ENCODE peak calls at places on chromosomes 7 and 10, in nine cellular contexts. One of them, this sample, is unnamed.

GRCh38 chr7:127214956-127215355 is 37.8 kb downstream of the GRM8 start:
- DNase-seq in GM18507: no peak
- DNase-seq in effector CD4-positive, alpha-beta T cell: no peak
- DNase-seq in upper lobe of right lung: no peak
- DNase-seq in M059J: no peak
- DNase-seq in stimulated activated CD4-positive, alpha-beta T cell treated with anti-CD3 and anti-CD28 coated beads, Interleukin-1b, Interleukin-23, amount 100 ng/mL, for 24 hours: no peak
- DNase-seq in GM20000: no peak
- DNase-seq in NCI-H510A treated with DMSO at 0.1 percent for 48 hours: no peak
- DNase-seq in A549: no peak
- DNase-seq in this sample: no peak

GRCh38 chr10:28560617-28561016 is 27.7 kb downstream of the WAC start:
- DNase-seq in GM18507: no peak
- DNase-seq in effector CD4-positive, alpha-beta T cell: no peak
- DNase-seq in upper lobe of right lung: no peak
- DNase-seq in M059J: no peak
- DNase-seq in stimulated activated CD4-positive, alpha-beta T cell treated with anti-CD3 and anti-CD28 coated beads, Interleukin-1b, Interleukin-23, amount 100 ng/mL, for 24 hours: no peak
- DNase-seq in GM20000: no peak
- DNase-seq in NCI-H510A treated with DMSO at 0.1 percent for 48 hours: no peak
- DNase-seq in A549: no peak
- DNase-seq in this sample: no peak

GRCh38 chr10:80259405-80259871 is 30.0 kb downstream of the MAT1A start:
- DNase-seq in GM18507: no peak
- DNase-seq in effector CD4-positive, alpha-beta T cell: no peak
- DNase-seq in upper lobe of right lung: no peak
- DNase-seq in M059J: peak; percentile 24
- DNase-seq in stimulated activated CD4-positive, alpha-beta T cell treated with anti-CD3 and anti-CD28 coated beads, Interleukin-1b, Interleukin-23, amount 100 ng/mL, for 24 hours: no peak
- DNase-seq in GM20000: no peak
- DNase-seq in NCI-H510A treated with DMSO at 0.1 percent for 48 hours: no peak
- DNase-seq in A549: no peak
- DNase-seq in this sample: no peak

GRCh38 chr10:124677871-124678565 is 66.2 kb downstream of the FAM53B start:
- DNase-seq in GM18507: no peak
- DNase-seq in effector CD4-positive, alpha-beta T cell: no peak
- DNase-seq in upper lobe of right lung: no peak
- DNase-seq in M059J: no peak
- DNase-seq in stimulated activated CD4-positive, alpha-beta T cell treated with anti-CD3 and anti-CD28 coated beads, Interleukin-1b, Interleukin-23, amount 100 ng/mL, for 24 hours: no peak
- DNase-seq in GM20000: no peak
- DNase-seq in NCI-H510A treated with DMSO at 0.1 percent for 48 hours: no peak
- DNase-seq in A549: no peak
- DNase-seq in this sample: no peak

GRCh38 chr10:77602231-77602912 is 35.2 kb downstream of the KCNMA1 start:
- DNase-seq in GM18507: no peak
- DNase-seq in effector CD4-positive, alpha-beta T cell: no peak
- DNase-seq in upper lobe of right lung: no peak
- DNase-seq in M059J: peak; percentile 71
- DNase-seq in stimulated activated CD4-positive, alpha-beta T cell treated with anti-CD3 and anti-CD28 coated beads, Interleukin-1b, Interleukin-23, amount 100 ng/mL, for 24 hours: no peak
- DNase-seq in GM20000: no peak
- DNase-seq in NCI-H510A treated with DMSO at 0.1 percent for 48 hours: no peak
- DNase-seq in A549: no peak
- DNase-seq in this sample: no peak

GRCh38 chr7:102934670-102935069 is 21.9 kb downstream of the LRRC17 start:
- DNase-seq in GM18507: no peak
- DNase-seq in effector CD4-positive, alpha-beta T cell: no peak
- DNase-seq in upper lobe of right lung: no peak
- DNase-seq in M059J: no peak
- DNase-seq in stimulated activated CD4-positive, alpha-beta T cell treated with anti-CD3 and anti-CD28 coated beads, Interleukin-1b, Interleukin-23, amount 100 ng/mL, for 24 hours: no peak
- DNase-seq in GM20000: no peak
- DNase-seq in NCI-H510A treated with DMSO at 0.1 percent for 48 hours: no peak
- DNase-seq in A549: no peak
- DNase-seq in this sample: no peak

GRCh38 chr10:71281646-71282322 is 37.3 kb upstream of the SLC29A3 start:
- DNase-seq in GM18507: no peak
- DNase-seq in effector CD4-positive, alpha-beta T cell: no peak
- DNase-seq in upper lobe of right lung: no peak
- DNase-seq in M059J: no peak
- DNase-seq in stimulated activated CD4-positive, alpha-beta T cell treated with anti-CD3 and anti-CD28 coated beads, Interleukin-1b, Interleukin-23, amount 100 ng/mL, for 24 hours: no peak
- DNase-seq in GM20000: no peak
- DNase-seq in NCI-H510A treated with DMSO at 0.1 percent for 48 hours: peak; percentile 27
- DNase-seq in A549: no peak
- DNase-seq in this sample: no peak

GRCh38 chr10:48820231-48820630 is 119.4 kb downstream of the LRRC18 start:
- DNase-seq in GM18507: no peak
- DNase-seq in effector CD4-positive, alpha-beta T cell: no peak
- DNase-seq in upper lobe of right lung: no peak
- DNase-seq in M059J: no peak
- DNase-seq in stimulated activated CD4-positive, alpha-beta T cell treated with anti-CD3 and anti-CD28 coated beads, Interleukin-1b, Interleukin-23, amount 100 ng/mL, for 24 hours: no peak
- DNase-seq in GM20000: no peak
- DNase-seq in NCI-H510A treated with DMSO at 0.1 percent for 48 hours: no peak
- DNase-seq in A549: no peak
- DNase-seq in this sample: no peak

GRCh38 chr7:7701513-7701912 is 16.9 kb downstream of the RPA3 start:
- DNase-seq in GM18507: no peak
- DNase-seq in effector CD4-positive, alpha-beta T cell: no peak
- DNase-seq in upper lobe of right lung: no peak
- DNase-seq in M059J: no peak
- DNase-seq in stimulated activated CD4-positive, alpha-beta T cell treated with anti-CD3 and anti-CD28 coated beads, Interleukin-1b, Interleukin-23, amount 100 ng/mL, for 24 hours: no peak
- DNase-seq in GM20000: no peak
- DNase-seq in NCI-H510A treated with DMSO at 0.1 percent for 48 hours: no peak
- DNase-seq in A549: no peak
- DNase-seq in this sample: no peak

GRCh38 chr10:64033710-64034109 is 512.5 kb downstream of the REEP3 start:
- DNase-seq in GM18507: no peak
- DNase-seq in effector CD4-positive, alpha-beta T cell: no peak
- DNase-seq in upper lobe of right lung: no peak
- DNase-seq in M059J: no peak
- DNase-seq in stimulated activated CD4-positive, alpha-beta T cell treated with anti-CD3 and anti-CD28 coated beads, Interleukin-1b, Interleukin-23, amount 100 ng/mL, for 24 hours: no peak
- DNase-seq in GM20000: no peak
- DNase-seq in NCI-H510A treated with DMSO at 0.1 percent for 48 hours: no peak
- DNase-seq in A549: no peak
- DNase-seq in this sample: no peak

GRCh38 chr10:58473966-58474365 is 38.7 kb upstream of the BICC1 start:
- DNase-seq in GM18507: no peak
- DNase-seq in effector CD4-positive, alpha-beta T cell: no peak
- DNase-seq in upper lobe of right lung: no peak
- DNase-seq in M059J: peak; percentile 72
- DNase-seq in stimulated activated CD4-positive, alpha-beta T cell treated with anti-CD3 and anti-CD28 coated beads, Interleukin-1b, Interleukin-23, amount 100 ng/mL, for 24 hours: no peak
- DNase-seq in GM20000: no peak
- DNase-seq in NCI-H510A treated with DMSO at 0.1 percent for 48 hours: no peak
- DNase-seq in A549: no peak
- DNase-seq in this sample: no peak

GRCh38 chr7:99102809-99103690 is 40.9 kb downstream of the SMURF1 start:
- DNase-seq in GM18507: no peak
- DNase-seq in effector CD4-positive, alpha-beta T cell: no peak
- DNase-seq in upper lobe of right lung: no peak
- DNase-seq in M059J: peak; percentile 64
- DNase-seq in stimulated activated CD4-positive, alpha-beta T cell treated with anti-CD3 and anti-CD28 coated beads, Interleukin-1b, Interleukin-23, amount 100 ng/mL, for 24 hours: peak; percentile 13
- DNase-seq in GM20000: no peak
- DNase-seq in NCI-H510A treated with DMSO at 0.1 percent for 48 hours: no peak
- DNase-seq in A549: peak; percentile 60
- DNase-seq in this sample: no peak

GRCh38 chr10:117462424-117462792 is 80.1 kb upstream of the EMX2 start:
- DNase-seq in GM18507: no peak
- DNase-seq in effector CD4-positive, alpha-beta T cell: no peak
- DNase-seq in upper lobe of right lung: no peak
- DNase-seq in M059J: peak; percentile 42
- DNase-seq in stimulated activated CD4-positive, alpha-beta T cell treated with anti-CD3 and anti-CD28 coated beads, Interleukin-1b, Interleukin-23, amount 100 ng/mL, for 24 hours: no peak
- DNase-seq in GM20000: no peak
- DNase-seq in NCI-H510A treated with DMSO at 0.1 percent for 48 hours: no peak
- DNase-seq in A549: peak; percentile 15
- DNase-seq in this sample: no peak

GRCh38 chr7:129169171-129169643 is 19.2 kb upstream of the SMO start:
- DNase-seq in GM18507: no peak
- DNase-seq in effector CD4-positive, alpha-beta T cell: peak; percentile 9
- DNase-seq in upper lobe of right lung: peak; percentile 64
- DNase-seq in M059J: peak; percentile 19
- DNase-seq in stimulated activated CD4-positive, alpha-beta T cell treated with anti-CD3 and anti-CD28 coated beads, Interleukin-1b, Interleukin-23, amount 100 ng/mL, for 24 hours: no peak
- DNase-seq in GM20000: peak; percentile 78
- DNase-seq in NCI-H510A treated with DMSO at 0.1 percent for 48 hours: no peak
- DNase-seq in A549: no peak
- DNase-seq in this sample: no peak

GRCh38 chr10:43198682-43199005 is 60.4 kb downstream of the CSGALNACT2 start:
- DNase-seq in GM18507: no peak
- DNase-seq in effector CD4-positive, alpha-beta T cell: no peak
- DNase-seq in upper lobe of right lung: peak; percentile 49
- DNase-seq in M059J: no peak
- DNase-seq in stimulated activated CD4-positive, alpha-beta T cell treated with anti-CD3 and anti-CD28 coated beads, Interleukin-1b, Interleukin-23, amount 100 ng/mL, for 24 hours: no peak
- DNase-seq in GM20000: peak; percentile 7
- DNase-seq in NCI-H510A treated with DMSO at 0.1 percent for 48 hours: no peak
- DNase-seq in A549: no peak
- DNase-seq in this sample: no peak

GRCh38 chr10:102621418-102622325 is 22.6 kb upstream of the TRIM8 start:
- DNase-seq in GM18507: no peak
- DNase-seq in effector CD4-positive, alpha-beta T cell: no peak
- DNase-seq in upper lobe of right lung: no peak
- DNase-seq in M059J: no peak
- DNase-seq in stimulated activated CD4-positive, alpha-beta T cell treated with anti-CD3 and anti-CD28 coated beads, Interleukin-1b, Interleukin-23, amount 100 ng/mL, for 24 hours: no peak
- DNase-seq in GM20000: no peak
- DNase-seq in NCI-H510A treated with DMSO at 0.1 percent for 48 hours: no peak
- DNase-seq in A549: no peak
- DNase-seq in this sample: no peak

GRCh38 chr10:132196178-132197113 is 9.7 kb downstream of the DPYSL4 start:
- DNase-seq in GM18507: no peak
- DNase-seq in effector CD4-positive, alpha-beta T cell: no peak
- DNase-seq in upper lobe of right lung: peak; percentile 48
- DNase-seq in M059J: no peak
- DNase-seq in stimulated activated CD4-positive, alpha-beta T cell treated with anti-CD3 and anti-CD28 coated beads, Interleukin-1b, Interleukin-23, amount 100 ng/mL, for 24 hours: no peak
- DNase-seq in GM20000: no peak
- DNase-seq in NCI-H510A treated with DMSO at 0.1 percent for 48 hours: no peak
- DNase-seq in A549: no peak
- DNase-seq in this sample: no peak

GRCh38 chr10:109746861-109747260 is 176.4 kb downstream of the XPNPEP1 start:
- DNase-seq in GM18507: no peak
- DNase-seq in effector CD4-positive, alpha-beta T cell: no peak
- DNase-seq in upper lobe of right lung: no peak
- DNase-seq in M059J: no peak
- DNase-seq in stimulated activated CD4-positive, alpha-beta T cell treated with anti-CD3 and anti-CD28 coated beads, Interleukin-1b, Interleukin-23, amount 100 ng/mL, for 24 hours: no peak
- DNase-seq in GM20000: no peak
- DNase-seq in NCI-H510A treated with DMSO at 0.1 percent for 48 hours: no peak
- DNase-seq in A549: no peak
- DNase-seq in this sample: no peak

GRCh38 chr10:86730227-86730626 is 26.2 kb upstream of the BMPR1A start:
- DNase-seq in GM18507: no peak
- DNase-seq in effector CD4-positive, alpha-beta T cell: no peak
- DNase-seq in upper lobe of right lung: no peak
- DNase-seq in M059J: peak; percentile 15
- DNase-seq in stimulated activated CD4-positive, alpha-beta T cell treated with anti-CD3 and anti-CD28 coated beads, Interleukin-1b, Interleukin-23, amount 100 ng/mL, for 24 hours: no peak
- DNase-seq in GM20000: no peak
- DNase-seq in NCI-H510A treated with DMSO at 0.1 percent for 48 hours: no peak
- DNase-seq in A549: no peak
- DNase-seq in this sample: no peak

GRCh38 chr10:37803269-37803668 is 54.1 kb downstream of the ZNF248 start:
- DNase-seq in GM18507: no peak
- DNase-seq in effector CD4-positive, alpha-beta T cell: no peak
- DNase-seq in upper lobe of right lung: no peak
- DNase-seq in M059J: no peak
- DNase-seq in stimulated activated CD4-positive, alpha-beta T cell treated with anti-CD3 and anti-CD28 coated beads, Interleukin-1b, Interleukin-23, amount 100 ng/mL, for 24 hours: no peak
- DNase-seq in GM20000: no peak
- DNase-seq in NCI-H510A treated with DMSO at 0.1 percent for 48 hours: no peak
- DNase-seq in A549: no peak
- DNase-seq in this sample: no peak

GRCh38 chr10:79249156-79250121 is 97.8 kb upstream of the PPIF start:
- DNase-seq in GM18507: no peak
- DNase-seq in effector CD4-positive, alpha-beta T cell: no peak
- DNase-seq in upper lobe of right lung: no peak
- DNase-seq in M059J: no peak
- DNase-seq in stimulated activated CD4-positive, alpha-beta T cell treated with anti-CD3 and anti-CD28 coated beads, Interleukin-1b, Interleukin-23, amount 100 ng/mL, for 24 hours: no peak
- DNase-seq in GM20000: peak; percentile 76
- DNase-seq in NCI-H510A treated with DMSO at 0.1 percent for 48 hours: no peak
- DNase-seq in A549: no peak
- DNase-seq in this sample: no peak

GRCh38 chr10:122290833-122291532 is 19.9 kb downstream of the BTBD16 start:
- DNase-seq in GM18507: no peak
- DNase-seq in effector CD4-positive, alpha-beta T cell: no peak
- DNase-seq in upper lobe of right lung: no peak
- DNase-seq in M059J: no peak
- DNase-seq in stimulated activated CD4-positive, alpha-beta T cell treated with anti-CD3 and anti-CD28 coated beads, Interleukin-1b, Interleukin-23, amount 100 ng/mL, for 24 hours: no peak
- DNase-seq in GM20000: no peak
- DNase-seq in NCI-H510A treated with DMSO at 0.1 percent for 48 hours: no peak
- DNase-seq in A549: no peak
- DNase-seq in this sample: no peak

GRCh38 chr7:131322046-131322445 is 5.6 kb upstream of the MKLN1 start:
- DNase-seq in GM18507: no peak
- DNase-seq in effector CD4-positive, alpha-beta T cell: no peak
- DNase-seq in upper lobe of right lung: no peak
- DNase-seq in M059J: no peak
- DNase-seq in stimulated activated CD4-positive, alpha-beta T cell treated with anti-CD3 and anti-CD28 coated beads, Interleukin-1b, Interleukin-23, amount 100 ng/mL, for 24 hours: no peak
- DNase-seq in GM20000: no peak
- DNase-seq in NCI-H510A treated with DMSO at 0.1 percent for 48 hours: no peak
- DNase-seq in A549: no peak
- DNase-seq in this sample: no peak

GRCh38 chr10:71531485-71532446 is 135.0 kb downstream of the CDH23 start:
- DNase-seq in GM18507: peak; percentile 22
- DNase-seq in effector CD4-positive, alpha-beta T cell: no peak
- DNase-seq in upper lobe of right lung: no peak
- DNase-seq in M059J: peak; percentile 32
- DNase-seq in stimulated activated CD4-positive, alpha-beta T cell treated with anti-CD3 and anti-CD28 coated beads, Interleukin-1b, Interleukin-23, amount 100 ng/mL, for 24 hours: peak; percentile 32
- DNase-seq in GM20000: peak; percentile 52
- DNase-seq in NCI-H510A treated with DMSO at 0.1 percent for 48 hours: peak; percentile 19
- DNase-seq in A549: no peak
- DNase-seq in this sample: no peak

GRCh38 chr7:24829787-24830186 is 72.5 kb upstream of the GSDME start:
- DNase-seq in GM18507: no peak
- DNase-seq in effector CD4-positive, alpha-beta T cell: no peak
- DNase-seq in upper lobe of right lung: no peak
- DNase-seq in M059J: peak; percentile 7
- DNase-seq in stimulated activated CD4-positive, alpha-beta T cell treated with anti-CD3 and anti-CD28 coated beads, Interleukin-1b, Interleukin-23, amount 100 ng/mL, for 24 hours: no peak
- DNase-seq in GM20000: no peak
- DNase-seq in NCI-H510A treated with DMSO at 0.1 percent for 48 hours: no peak
- DNase-seq in A549: no peak
- DNase-seq in this sample: no peak

GRCh38 chr7:91683823-91684222 is 196.7 kb downstream of the MTERF1 start:
- DNase-seq in GM18507: no peak
- DNase-seq in effector CD4-positive, alpha-beta T cell: no peak
- DNase-seq in upper lobe of right lung: no peak
- DNase-seq in M059J: peak; percentile 7
- DNase-seq in stimulated activated CD4-positive, alpha-beta T cell treated with anti-CD3 and anti-CD28 coated beads, Interleukin-1b, Interleukin-23, amount 100 ng/mL, for 24 hours: no peak
- DNase-seq in GM20000: no peak
- DNase-seq in NCI-H510A treated with DMSO at 0.1 percent for 48 hours: peak; percentile 13
- DNase-seq in A549: no peak
- DNase-seq in this sample: no peak

GRCh38 chr10:26622891-26623290 is 74.6 kb upstream of the PDSS1 start:
- DNase-seq in GM18507: no peak
- DNase-seq in effector CD4-positive, alpha-beta T cell: no peak
- DNase-seq in upper lobe of right lung: no peak
- DNase-seq in M059J: no peak
- DNase-seq in stimulated activated CD4-positive, alpha-beta T cell treated with anti-CD3 and anti-CD28 coated beads, Interleukin-1b, Interleukin-23, amount 100 ng/mL, for 24 hours: no peak
- DNase-seq in GM20000: no peak
- DNase-seq in NCI-H510A treated with DMSO at 0.1 percent for 48 hours: no peak
- DNase-seq in A549: no peak
- DNase-seq in this sample: no peak

GRCh38 chr10:114713525-114713924 is 55.5 kb upstream of the ABLIM1 start:
- DNase-seq in GM18507: no peak
- DNase-seq in effector CD4-positive, alpha-beta T cell: no peak
- DNase-seq in upper lobe of right lung: no peak
- DNase-seq in M059J: no peak
- DNase-seq in stimulated activated CD4-positive, alpha-beta T cell treated with anti-CD3 and anti-CD28 coated beads, Interleukin-1b, Interleukin-23, amount 100 ng/mL, for 24 hours: no peak
- DNase-seq in GM20000: no peak
- DNase-seq in NCI-H510A treated with DMSO at 0.1 percent for 48 hours: no peak
- DNase-seq in A549: no peak
- DNase-seq in this sample: no peak

GRCh38 chr7:68272507-68272906 is 1275.9 kb downstream of the TYW1 start:
- DNase-seq in GM18507: no peak
- DNase-seq in effector CD4-positive, alpha-beta T cell: no peak
- DNase-seq in upper lobe of right lung: no peak
- DNase-seq in M059J: no peak
- DNase-seq in stimulated activated CD4-positive, alpha-beta T cell treated with anti-CD3 and anti-CD28 coated beads, Interleukin-1b, Interleukin-23, amount 100 ng/mL, for 24 hours: no peak
- DNase-seq in GM20000: no peak
- DNase-seq in NCI-H510A treated with DMSO at 0.1 percent for 48 hours: no peak
- DNase-seq in A549: no peak
- DNase-seq in this sample: no peak

GRCh38 chr10:69049564-69049955 is 38.3 kb upstream of the SRGN start:
- DNase-seq in GM18507: no peak
- DNase-seq in effector CD4-positive, alpha-beta T cell: no peak
- DNase-seq in upper lobe of right lung: no peak
- DNase-seq in M059J: no peak
- DNase-seq in stimulated activated CD4-positive, alpha-beta T cell treated with anti-CD3 and anti-CD28 coated beads, Interleukin-1b, Interleukin-23, amount 100 ng/mL, for 24 hours: no peak
- DNase-seq in GM20000: no peak
- DNase-seq in NCI-H510A treated with DMSO at 0.1 percent for 48 hours: no peak
- DNase-seq in A549: no peak
- DNase-seq in this sample: no peak